ENCODE peak calls at places on chromosomes 7 and 10, in eight cellular contexts. E is fibroblast of the aortic adventitia, P is SK-N-DZ, F is epithelial cell of esophagus, V is left lobe of liver, Y is AG09309, G is Karpas-422, O is amniotic stem cell. T is an unnamed sample.
A peak's percentile ranks its signal among the peaks of the same experiment; 100 is the strongest.

GRCh38 chr7:32158751-32159360 is 88.6 kb upstream of the PDE1C start:
- DNase-seq in E (peak; percentile 14), P (no peak), F (no peak), V (no peak), Y (no peak), G (no peak), O (no peak), T (no peak)

GRCh38 chr10:79260803-79261740 is 86.2 kb upstream of the PPIF start:
- DNase-seq in E (peak; percentile 47), P (peak; percentile 95), F (no peak), V (no peak), Y (no peak), G (peak; percentile 80), O (no peak), T (no peak)

GRCh38 chr10:77841711-77842375 is 84.7 kb downstream of the DLG5 start:
- DNase-seq in E (no peak), P (no peak), F (no peak), V (no peak), Y (no peak), G (no peak), O (no peak), T (no peak)

GRCh38 chr7:41842956-41843355 is 140.1 kb upstream of the INHBA start:
- DNase-seq in E (no peak), P (no peak), F (peak; percentile 81), V (no peak), Y (no peak), G (no peak), O (no peak), T (no peak)

GRCh38 chr10:78979938-78980337 is 88.8 kb upstream of the ZMIZ1 start:
- DNase-seq in E (no peak), P (no peak), F (no peak), V (no peak), Y (no peak), G (no peak), O (no peak), T (no peak)

GRCh38 chr7:14762552-14762951 is 140.0 kb downstream of the DGKB start:
- DNase-seq in E (peak; percentile 55), P (no peak), F (no peak), V (no peak), Y (no peak), G (no peak), O (no peak), T (no peak)

GRCh38 chr7:53500076-53500475 is 464.6 kb downstream of the POM121L12 start:
- DNase-seq in E (no peak), P (no peak), F (peak; percentile 95), V (no peak), Y (no peak), G (no peak), O (no peak), T (no peak)

GRCh38 chr7:98107313-98107691 is 640 bp downstream of the LMTK2 start:
- DNase-seq in E (peak; percentile 13), P (no peak), F (peak; percentile 22), V (no peak), Y (no peak), G (peak; percentile 57), O (no peak), T (peak; percentile 20)

GRCh38 chr10:125112697-125113494 is 47.5 kb downstream of the CTBP2 start:
- DNase-seq in E (no peak), P (no peak), F (no peak), V (no peak), Y (no peak), G (no peak), O (no peak), T (no peak)

GRCh38 chr7:141701489-141702046 is 398 bp downstream of the DENND11 start:
- DNase-seq in E (no peak), P (peak; percentile 44), F (peak; percentile 23), V (peak; percentile 50), Y (no peak), G (peak; percentile 75), O (no peak), T (peak; percentile 70)

GRCh38 chr7:116142850-116143249 is 67.5 kb upstream of the TES start:
- DNase-seq in E (no peak), P (no peak), F (no peak), V (no peak), Y (no peak), G (no peak), O (no peak), T (no peak)

GRCh38 chr7:155233703-155234492 is 63.8 kb upstream of the INSIG1 start:
- DNase-seq in E (no peak), P (no peak), F (no peak), V (no peak), Y (no peak), G (no peak), O (no peak), T (no peak)

GRCh38 chr10:116211682-116212081 is 61.3 kb downstream of the GFRA1 start:
- DNase-seq in E (no peak), P (no peak), F (no peak), V (no peak), Y (peak; percentile 53), G (no peak), O (peak; percentile 11), T (no peak)

GRCh38 chr7:21260939-21261338 is 166.9 kb upstream of the SP4 start:
- DNase-seq in E (no peak), P (no peak), F (no peak), V (no peak), Y (no peak), G (no peak), O (no peak), T (no peak)

GRCh38 chr10:131233611-131234258 is 77.8 kb downstream of the TCERG1L start:
- DNase-seq in E (no peak), P (no peak), F (no peak), V (no peak), Y (no peak), G (no peak), O (no peak), T (no peak)

GRCh38 chr7:131602994-131603372 is 46.6 kb upstream of the PODXL start:
- DNase-seq in E (peak; percentile 18), P (no peak), F (peak; percentile 4), V (no peak), Y (no peak), G (no peak), O (no peak), T (no peak)

GRCh38 chr7:64887756-64888508 is 15.1 kb upstream of the ZNF273 start:
- DNase-seq in E (no peak), P (no peak), F (no peak), V (peak; percentile 42), Y (no peak), G (peak; percentile 72), O (no peak), T (no peak)

GRCh38 chr7:6433814-6434630 is 13.7 kb downstream of the DAGLB start:
- DNase-seq in E (no peak), P (no peak), F (no peak), V (no peak), Y (no peak), G (no peak), O (no peak), T (no peak)

GRCh38 chr7:24401628-24402593 is 117.9 kb downstream of the NPY start:
- DNase-seq in E (peak; percentile 66), P (peak; percentile 33), F (peak; percentile 44), V (no peak), Y (no peak), G (peak; percentile 68), O (peak; percentile 24), T (peak; percentile 51)

GRCh38 chr10:30870926-30871325 is 160.7 kb downstream of the ZNF438 start:
- DNase-seq in E (peak; percentile 23), P (no peak), F (no peak), V (no peak), Y (no peak), G (no peak), O (no peak), T (no peak)

GRCh38 chr10:78899996-78900714 is 168.6 kb upstream of the ZMIZ1 start:
- DNase-seq in E (peak; percentile 39), P (no peak), F (no peak), V (no peak), Y (no peak), G (no peak), O (no peak), T (no peak)

GRCh38 chr7:1938788-1939433 is 268.8 kb downstream of the ELFN1 start:
- DNase-seq in E (no peak), P (no peak), F (no peak), V (no peak), Y (no peak), G (no peak), O (no peak), T (no peak)

GRCh38 chr7:31882187-31882586 is 188.0 kb downstream of the PDE1C start:
- DNase-seq in E (no peak), P (no peak), F (peak; percentile 19), V (no peak), Y (no peak), G (no peak), O (no peak), T (no peak)

GRCh38 chr7:1979591-1980560 is 252.9 kb downstream of the MAD1L1 start:
- DNase-seq in E (no peak), P (no peak), F (peak; percentile 71), V (no peak), Y (no peak), G (no peak), O (no peak), T (no peak)

GRCh38 chr10:102433619-102434046 is 1.3 kb upstream of the CUEDC2 start:
- DNase-seq in E (no peak), P (no peak), F (no peak), V (no peak), Y (no peak), G (no peak), O (no peak), T (no peak)

GRCh38 chr7:136173874-136174273 is 196.7 kb upstream of the MTPN start:
- DNase-seq in E (no peak), P (no peak), F (no peak), V (no peak), Y (no peak), G (no peak), O (no peak), T (no peak)

GRCh38 chr10:8300925-8301707 is 246.6 kb downstream of the GATA3 start:
- DNase-seq in E (no peak), P (peak; percentile 100), F (peak; percentile 74), V (no peak), Y (no peak), G (no peak), O (no peak), T (no peak)

GRCh38 chr7:20331912-20332317 is 1.2 kb downstream of the ITGB8 start:
- DNase-seq in E (no peak), P (no peak), F (no peak), V (no peak), Y (no peak), G (no peak), O (no peak), T (no peak)

GRCh38 chr10:66639351-66639750 is 286.5 kb upstream of the LRRTM3 start:
- DNase-seq in E (no peak), P (no peak), F (no peak), V (no peak), Y (no peak), G (no peak), O (no peak), T (no peak)

GRCh38 chr7:155422599-155423336 is 35.2 kb upstream of the EN2 start:
- DNase-seq in E (no peak), P (no peak), F (no peak), V (no peak), Y (no peak), G (no peak), O (no peak), T (no peak)

GRCh38 chr7:11831727-11832495 is at the start of gene THSD7A:
- DNase-seq in E (peak; percentile 22), P (peak; percentile 86), F (peak; percentile 46), V (peak; percentile 69), Y (no peak), G (no peak), O (no peak), T (peak; percentile 72)

GRCh38 chr10:43200538-43201390 is 62.5 kb downstream of the CSGALNACT2 start:
- DNase-seq in E (no peak), P (no peak), F (no peak), V (no peak), Y (no peak), G (no peak), O (no peak), T (no peak)

GRCh38 chr10:89389254-89389653 is 3.2 kb upstream of the IFIT1 start:
- DNase-seq in E (peak; percentile 70), P (no peak), F (peak; percentile 36), V (no peak), Y (no peak), G (no peak), O (no peak), T (peak; percentile 20)

GRCh38 chr10:123675811-123676210 is 9.7 kb downstream of the GPR26 start:
- DNase-seq in E (no peak), P (no peak), F (no peak), V (no peak), Y (no peak), G (no peak), O (no peak), T (no peak)